ENCODE peak calls at places on chromosomes 2 and 18, in nine cellular contexts. C, N, R, M, T, G, H, B and E are unnamed samples.

GRCh38 chr2:168089200-168089599 is 158.2 kb downstream of the STK39 start:
- DNase-seq in C (no peak), N (no peak), R (no peak), M (no peak), T (no peak), G (no peak), H (no peak), B (no peak), E (no peak)

GRCh38 chr2:117980783-117981676 is 32.8 kb downstream of the CCDC93 start:
- DNase-seq in C (no peak), N (peak), R (no peak), M (no peak), T (no peak), G (peak), H (peak), B (peak), E (no peak)

GRCh38 chr2:239856620-239857285 is 168.4 kb downstream of the NDUFA10 start:
- DNase-seq in C (no peak), N (no peak), R (no peak), M (no peak), T (no peak), G (no peak), H (no peak), B (no peak), E (no peak)

GRCh38 chr2:165305391-165306096 is 66.3 kb downstream of the SCN2A start:
- DNase-seq in C (no peak), N (peak), R (no peak), M (no peak), T (no peak), G (no peak), H (peak), B (no peak), E (no peak)

GRCh38 chr18:8615397-8616025 is 6.3 kb downstream of the RAB12 start:
- DNase-seq in C (no peak), N (peak), R (no peak), M (no peak), T (no peak), G (peak), H (peak), B (peak), E (no peak)

GRCh38 chr18:56112013-56112749 is 524.2 kb upstream of the TCF4 start:
- DNase-seq in C (no peak), N (peak), R (no peak), M (no peak), T (no peak), G (peak), H (peak), B (peak), E (no peak)

GRCh38 chr2:207276248-207276647 is 110.5 kb upstream of the KLF7 start:
- DNase-seq in C (no peak), N (no peak), R (no peak), M (no peak), T (no peak), G (no peak), H (no peak), B (no peak), E (no peak)

GRCh38 chr2:182240862-182241371 is 185.9 kb downstream of the PDE1A start:
- DNase-seq in C (no peak), N (no peak), R (no peak), M (no peak), T (peak), G (peak), H (peak), B (peak), E (peak)

GRCh38 chr18:76255070-76255683 is 239.9 kb downstream of the ZNF516 start:
- DNase-seq in C (no peak), N (no peak), R (no peak), M (no peak), T (no peak), G (no peak), H (no peak), B (no peak), E (no peak)

GRCh38 chr2:27320958-27321543 is 1.8 kb downstream of the MPV17 start:
- DNase-seq in C (no peak), N (peak), R (no peak), M (no peak), T (no peak), G (peak), H (peak), B (peak), E (peak)

GRCh38 chr2:16203069-16203468 is 262.7 kb downstream of the MYCN start:
- DNase-seq in C (no peak), N (no peak), R (no peak), M (no peak), T (no peak), G (no peak), H (no peak), B (no peak), E (no peak)

GRCh38 chr18:25109484-25109883 is 242.5 kb downstream of the ZNF521 start:
- DNase-seq in C (no peak), N (no peak), R (no peak), M (no peak), T (no peak), G (peak), H (no peak), B (peak), E (no peak)

GRCh38 chr2:112001942-112002341 is 53.1 kb upstream of the TMEM87B start:
- DNase-seq in C (no peak), N (no peak), R (no peak), M (no peak), T (no peak), G (no peak), H (no peak), B (no peak), E (no peak)

GRCh38 chr2:218961651-218962570 is 2.4 kb downstream of the CDK5R2 start:
- DNase-seq in C (no peak), N (peak), R (no peak), M (no peak), T (peak), G (no peak), H (no peak), B (no peak), E (peak)

GRCh38 chr2:74507926-74508520 is 528 bp upstream of the PCGF1 start:
- DNase-seq in C (no peak), N (no peak), R (no peak), M (no peak), T (peak), G (peak), H (peak), B (peak), E (peak)

GRCh38 chr18:13589316-13589715 is 137.0 kb downstream of the FAM210A start:
- DNase-seq in C (no peak), N (no peak), R (no peak), M (no peak), T (no peak), G (no peak), H (no peak), B (no peak), E (no peak)

GRCh38 chr2:118240276-118240675 is 152.0 kb downstream of the INSIG2 start:
- DNase-seq in C (no peak), N (no peak), R (no peak), M (no peak), T (no peak), G (no peak), H (peak), B (no peak), E (no peak)